ENCODE peak calls at places on chromosomes 7 and 10, in five cellular contexts. N is NCI-H748 treated with DMSO at 0.1 percent for 48 hours; U is occipital lobe; T is CMK; I is activated CD8-positive, alpha-beta memory T cell treated with anti-CD3 and anti-CD28 coated beads for 4 hours. O is an unnamed sample.

GRCh38 chr7:132446265-132446664 is 130.0 kb downstream of the PLXNA4 start:
- DNase-seq in N (no peak), U (no peak), T (no peak), I (no peak), O (no peak)

GRCh38 chr10:10527861-10528562 is 489.7 kb upstream of the CELF2 start:
- DNase-seq in N (no peak), U (no peak), T (no peak), I (no peak), O (no peak)

GRCh38 chr10:64576497-64576896 is 1055.3 kb downstream of the REEP3 start:
- DNase-seq in N (no peak), U (no peak), T (no peak), I (no peak), O (no peak)

GRCh38 chr10:80729896-80730295 is 192.2 kb downstream of the SH2D4B start:
- DNase-seq in N (no peak), U (no peak), T (no peak), I (no peak), O (no peak)

GRCh38 chr10:62577666-62578291 is 203.6 kb downstream of the ZNF365 start:
- DNase-seq in N (no peak), U (no peak), T (no peak), I (no peak), O (no peak)

GRCh38 chr10:117646718-117647117 is 104.2 kb downstream of the EMX2 start:
- DNase-seq in N (no peak), U (no peak), T (no peak), I (no peak), O (no peak)

GRCh38 chr7:115230882-115231508 is 309.1 kb downstream of the MDFIC start:
- DNase-seq in N (peak), U (no peak), T (no peak), I (no peak), O (no peak)

GRCh38 chr7:67426654-67427053 is 430.0 kb downstream of the TYW1 start:
- DNase-seq in N (no peak), U (no peak), T (no peak), I (no peak), O (no peak)

GRCh38 chr10:22550732-22551131 is 163.6 kb downstream of the PIP4K2A start:
- DNase-seq in N (no peak), U (no peak), T (no peak), I (peak), O (peak)

GRCh38 chr7:135981958-135982646 is 4.9 kb upstream of the MTPN start:
- DNase-seq in N (no peak), U (no peak), T (no peak), I (no peak), O (no peak)

GRCh38 chr7:126958367-126958766 is 294.4 kb downstream of the GRM8 start:
- DNase-seq in N (no peak), U (no peak), T (no peak), I (no peak), O (no peak)

GRCh38 chr10:73225518-73225917 is 21.5 kb downstream of the DNAJC9 start:
- DNase-seq in N (no peak), U (no peak), T (no peak), I (no peak), O (no peak)